ENCODE peak calls at places on chromosomes 3 and 15, in five cellular contexts. A, R, Q, N and I are unnamed samples.

GRCh38 chr15:57118013-57118799 is 199.8 kb downstream of the TCF12 start:
- DNase-seq in A (no peak), R (no peak), Q (no peak), N (peak; percentile 42), I (no peak)

GRCh38 chr3:188446014-188446413 is 292.1 kb downstream of the LPP start:
- DNase-seq in A (no peak), R (no peak), Q (no peak), N (no peak), I (no peak)

GRCh38 chr15:47384316-47384715 is 333.0 kb upstream of the SEMA6D start:
- DNase-seq in A (no peak), R (peak; percentile 65), Q (no peak), N (peak; percentile 12), I (no peak)

GRCh38 chr3:74091204-74091603 is 466.5 kb upstream of the PDZRN3 start:
- DNase-seq in A (no peak), R (no peak), Q (no peak), N (no peak), I (no peak)

GRCh38 chr3:183584246-183584913 is 28.9 kb upstream of the KLHL6 start:
- DNase-seq in A (no peak), R (peak; percentile 69), Q (no peak), N (no peak), I (no peak)

GRCh38 chr3:33299395-33300081 is 22.3 kb downstream of the FBXL2 start:
- DNase-seq in A (no peak), R (no peak), Q (no peak), N (no peak), I (no peak)

GRCh38 chr3:81513591-81513990 is 247.9 kb downstream of the GBE1 start:
- DNase-seq in A (no peak), R (no peak), Q (no peak), N (no peak), I (no peak)

GRCh38 chr3:23600178-23600577 is 205.6 kb upstream of the UBE2E1 start:
- DNase-seq in A (no peak), R (no peak), Q (no peak), N (no peak), I (no peak)

GRCh38 chr3:95271330-95271729 is 1208.5 kb downstream of the NSUN3 start:
- DNase-seq in A (no peak), R (no peak), Q (no peak), N (no peak), I (no peak)

GRCh38 chr3:54206874-54207273 is 84.5 kb downstream of the CACNA2D3 start:
- DNase-seq in A (no peak), R (no peak), Q (no peak), N (peak; percentile 38), I (no peak)

GRCh38 chr3:184345678-184346144 is 8.3 kb downstream of the FAM131A start:
- DNase-seq in A (peak; percentile 66), R (peak; percentile 75), Q (peak; percentile 82), N (peak; percentile 94), I (no peak)

GRCh38 chr3:105915524-105915923 is 46.7 kb upstream of the CBLB start:
- DNase-seq in A (no peak), R (no peak), Q (no peak), N (no peak), I (no peak)

GRCh38 chr3:81726735-81727134 is 34.7 kb downstream of the GBE1 start:
- DNase-seq in A (no peak), R (no peak), Q (no peak), N (no peak), I (no peak)

DNA sequence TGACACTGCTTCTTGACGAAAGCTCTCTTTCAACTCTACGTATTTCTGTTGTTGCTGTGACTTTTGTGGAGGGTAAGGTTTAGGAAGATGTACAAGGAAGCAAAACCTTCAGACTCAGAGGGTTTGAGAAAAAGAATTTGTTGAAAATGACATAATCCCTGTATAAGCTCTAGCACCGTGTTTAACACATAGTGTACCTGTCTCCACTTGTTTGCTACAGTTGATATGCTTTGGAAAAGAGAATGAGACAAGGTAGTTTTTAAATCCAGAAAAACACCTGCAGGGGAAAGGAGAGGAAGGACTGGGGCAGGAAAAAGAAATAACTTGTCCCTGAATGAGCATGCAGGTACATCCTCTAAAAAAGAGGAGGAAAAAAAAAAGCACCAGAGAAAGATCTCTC is 29.6 kb upstream of the CP start:
- DNase-seq in A (no peak), R (no peak), Q (no peak), N (no peak), I (no peak)
- H3K27ac ChIP-seq in A (no peak overlapping the region), R (no peak overlapping the region), Q (no peak overlapping the region), N (no peak overlapping the region), I (no peak overlapping the region)

GRCh38 chr3:113873293-113873692 is 34.7 kb downstream of the GRAMD1C start:
- DNase-seq in A (no peak), R (no peak), Q (no peak), N (no peak), I (no peak)

GRCh38 chr3:113867506-113867905 is 28.9 kb downstream of the GRAMD1C start:
- DNase-seq in A (no peak), R (no peak), Q (no peak), N (no peak), I (no peak)
- H3K27ac ChIP-seq in A (no peak overlapping the region), R (no peak overlapping the region), Q (no peak overlapping the region), N (no peak overlapping the region), I (no peak overlapping the region)

GRCh38 chr15:62390793-62391543 is 225.9 kb upstream of the C2CD4B start:
- DNase-seq in A (peak; percentile 43), R (peak; percentile 60), Q (peak; percentile 74), N (peak; percentile 77), I (peak; percentile 79)
- H3K27ac ChIP-seq in A (peak overlapping the region; percentile 86), R (peak overlapping the region; percentile 82), Q (peak overlapping the region; percentile 79), N (no peak overlapping the region), I (peak overlapping the region; percentile 90)

GRCh38 chr3:62421275-62421674 is 47.9 kb upstream of the FEZF2 start:
- DNase-seq in A (no peak), R (no peak), Q (no peak), N (no peak), I (no peak)
- H3K27ac ChIP-seq in A (no peak overlapping the region), R (no peak overlapping the region), Q (no peak overlapping the region), N (no peak overlapping the region), I (no peak overlapping the region)